ENCODE peak calls at places on chromosomes 2 and 18, in four cellular contexts. U is K562, Q is SK-N-SH, T is H9. A is an unnamed sample.

GRCh38 chr18:62954341-62954740 is 239.0 kb downstream of the PHLPP1 start:
- DNase-seq in Q (no peak), T (no peak), U (no peak), A (no peak)

GRCh38 chr2:70905443-70905842 is 30.3 kb upstream of the ATP6V1B1 start:
- DNase-seq in T (no peak), U (no peak), Q (no peak), A (no peak)

GRCh38 chr2:86293612-86294011 is 43.8 kb downstream of the REEP1 start:
- DNase-seq in T (no peak), U (no peak), Q (no peak), A (no peak)

GRCh38 chr2:201642086-201642578 is 1.2 kb downstream of the TMEM237 start:
- DNase-seq in U (no peak), Q (no peak), T (no peak), A (no peak)

GRCh38 chr2:150977296-150977695 is 284.4 kb downstream of the RBM43 start:
- DNase-seq in U (no peak), T (peak), Q (no peak), A (no peak)

GRCh38 chr18:10101293-10101701 is 187.5 kb downstream of the VAPA start:
- DNase-seq in T (no peak), U (no peak), Q (no peak), A (no peak)

GRCh38 chr2:39107156-39107555 is 13.7 kb downstream of the SOS1 start:
- DNase-seq in Q (peak), T (no peak), U (no peak), A (no peak)

GRCh38 chr18:9081940-9082339 is 20.6 kb upstream of the NDUFV2 start:
- DNase-seq in Q (no peak), U (no peak), T (no peak), A (no peak)

GRCh38 chr2:129754431-129754830 is 225.0 kb upstream of the RAB6C start:
- DNase-seq in Q (no peak), U (no peak), T (no peak), A (no peak)

GRCh38 chr2:31318360-31319336 is 84.7 kb downstream of the EHD3 start:
- DNase-seq in U (no peak), T (no peak), Q (no peak), A (peak)

GRCh38 chr2:160581448-160581847 is 87.8 kb upstream of the RBMS1 start:
- DNase-seq in U (no peak), T (peak), Q (no peak), A (no peak)

GRCh38 chr2:101775092-101775491 is 77.6 kb downstream of the MAP4K4 start:
- DNase-seq in U (no peak), Q (no peak), T (no peak), A (no peak)

GRCh38 chr2:241309684-241310117 is 5.8 kb downstream of the HDLBP start:
- DNase-seq in U (no peak), Q (no peak), T (no peak), A (no peak)

GRCh38 chr2:231662811-231663457 is 45.4 kb upstream of the PTMA start:
- DNase-seq in T (no peak), Q (no peak), U (no peak), A (no peak)

GRCh38 chr2:106953779-106954178 is 67.8 kb upstream of the ST6GAL2 start:
- DNase-seq in T (no peak), Q (no peak), U (no peak), A (no peak)

GRCh38 chr2:224934542-224935188 is 107.6 kb downstream of the DOCK10 start:
- DNase-seq in U (no peak), Q (no peak), T (no peak), A (no peak)

GRCh38 chr2:183292028-183292427 is 167.8 kb downstream of the NUP35 start:
- DNase-seq in T (no peak), U (no peak), Q (no peak), A (no peak)

GRCh38 chr2:84924173-84925106 is 19.0 kb downstream of the TMSB10 start:
- DNase-seq in T (peak), U (peak), Q (no peak), A (peak)

GRCh38 chr2:160583162-160583522 is 89.5 kb upstream of the RBMS1 start:
- DNase-seq in Q (no peak), U (no peak), T (no peak), A (no peak)

GRCh38 chr2:142188562-142188961 is 57.7 kb upstream of the LRP1B start:
- DNase-seq in T (no peak), U (no peak), Q (no peak), A (no peak)

GRCh38 chr2:226151157-226151556 is 648.5 kb downstream of the IRS1 start:
- DNase-seq in Q (no peak), T (no peak), U (no peak), A (no peak)

GRCh38 chr18:40875101-40875500 is 1079.9 kb upstream of the PIK3C3 start:
- DNase-seq in T (no peak), U (no peak), Q (no peak), A (no peak)

GRCh38 chr2:108403494-108403893 is 25.7 kb downstream of the SULT1C4 start:
- DNase-seq in Q (no peak), U (no peak), T (peak), A (no peak)

GRCh38 chr2:224145751-224146355 is 106.8 kb upstream of the SERPINE2 start:
- DNase-seq in T (no peak), Q (no peak), U (no peak), A (peak)

GRCh38 chr2:45649457-45649854 is 2.0 kb upstream of the PRKCE start:
- DNase-seq in U (no peak), T (no peak), Q (peak), A (no peak)

GRCh38 chr2:134134827-134135226 is 119.0 kb upstream of the MGAT5 start:
- DNase-seq in T (no peak), U (no peak), Q (no peak), A (no peak)

GRCh38 chr2:166084301-166084700 is 43.5 kb downstream of the SCN1A start:
- DNase-seq in U (no peak), T (no peak), Q (no peak), A (no peak)

GRCh38 chr2:176122633-176123482 is at the start of gene HOXD9:
- DNase-seq in Q (peak), T (peak), U (no peak), A (peak)

GRCh38 chr2:182920631-182921056 is 54.2 kb upstream of the FRZB start:
- DNase-seq in T (no peak), Q (no peak), U (no peak), A (no peak)

GRCh38 chr18:30352551-30353168 is 689.9 kb downstream of the DSC3 start:
- DNase-seq in T (no peak), U (no peak), Q (no peak), A (no peak)
- TF ChIP-seq CTCF in T (no peak), U (no peak), Q (no peak), A (no peak)

GRCh38 chr2:230654057-230654456 is 58.6 kb upstream of the CAB39 start:
- DNase-seq in U (no peak), T (no peak), Q (no peak), A (no peak)

DNA sequence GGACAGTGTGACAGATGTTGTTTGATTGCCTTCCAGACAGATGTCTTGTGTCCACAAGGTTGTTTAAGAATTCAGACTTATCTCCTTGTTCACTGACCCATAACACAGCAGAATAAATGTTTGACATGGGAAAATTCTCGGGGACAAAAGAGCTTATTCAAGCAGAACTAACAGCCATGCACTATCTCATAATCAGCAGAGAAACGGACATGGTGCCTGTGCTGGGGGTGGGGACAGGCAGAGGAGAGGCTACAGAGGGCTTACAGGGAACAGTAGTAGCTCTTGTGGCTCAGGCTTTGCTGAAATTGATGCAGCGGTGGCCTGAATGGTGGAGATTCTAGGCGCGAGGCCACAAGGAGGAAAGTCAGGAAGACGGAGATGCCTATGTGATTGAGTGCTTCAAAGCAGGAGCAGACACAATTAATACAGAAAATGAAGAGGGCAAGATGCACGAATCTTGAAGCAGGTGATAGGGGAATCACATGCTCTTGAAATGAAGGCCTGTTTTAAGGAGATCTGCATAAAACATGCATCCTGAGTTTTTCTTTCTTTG is 62.0 kb upstream of the CAB39 start:
- DNase-seq in T (no peak), U (peak), Q (peak), A (no peak)
- H3K9ac ChIP-seq in T (no peak), U (peak), Q (no peak), A (no peak)

GRCh38 chr18:36903215-36903928 is 74.4 kb downstream of the KIAA1328 start:
- DNase-seq in U (no peak), T (no peak), Q (no peak), A (no peak)
- TF ChIP-seq CTCF in U (no peak), T (no peak), Q (no peak), A (no peak)

GRCh38 chr2:172285010-172285621 is 142.3 kb upstream of the ITGA6 start:
- DNase-seq in Q (no peak), U (no peak), T (peak), A (no peak)
- H3K9ac ChIP-seq in Q (peak), U (no peak), T (no peak), A (no peak)